ENCODE peak calls at places on chromosomes 3 and 15, in five cellular contexts. Z is sigmoid colon, F is heart left ventricle, J is GM12878, N is adrenal gland. T is an unnamed sample.

GRCh38 chr15:93052090-93052892 is 36.7 kb downstream of the RGMA start:
- DNase-seq in J (no peak), F (no peak), Z (no peak), N (no peak), T (peak)

GRCh38 chr3:108877906-108878305 is 55.3 kb downstream of the TRAT1 start:
- DNase-seq in J (no peak), N (no peak), Z (no peak), F (no peak), T (no peak)

GRCh38 chr3:71074416-71074815 is 509.1 kb downstream of the FOXP1 start:
- DNase-seq in N (no peak), J (no peak), F (no peak), Z (no peak), T (no peak)

GRCh38 chr15:61169275-61169903 is 59.7 kb downstream of the RORA start:
- DNase-seq in F (no peak), Z (no peak), J (no peak), N (no peak), T (no peak)

GRCh38 chr3:48702320-48702921 is 14.6 kb downstream of the IP6K2 start:
- DNase-seq in F (no peak), J (no peak), N (no peak), Z (no peak), T (no peak)

GRCh38 chr15:83559310-83559966 is 94.5 kb upstream of the ADAMTSL3 start:
- DNase-seq in J (peak), N (peak), Z (peak), F (peak), T (no peak)

GRCh38 chr3:42394579-42395288 is 15.7 kb downstream of the LYZL4 start:
- DNase-seq in J (no peak), N (no peak), F (no peak), Z (no peak), T (no peak)

GRCh38 chr15:64333516-64333915 is 22.5 kb downstream of the CSNK1G1 start:
- DNase-seq in J (no peak), F (no peak), N (no peak), Z (no peak), T (no peak)

GRCh38 chr3:151864423-151865101 is 8.9 kb upstream of the SUCNR1 start:
- DNase-seq in J (no peak), N (no peak), Z (no peak), F (no peak), T (no peak)

GRCh38 chr3:21747376-21747775 is 3.6 kb downstream of the ZNF385D start:
- DNase-seq in N (no peak), F (no peak), Z (no peak), J (no peak), T (no peak)

GRCh38 chr3:184338538-184338945 is 1.1 kb downstream of the FAM131A start:
- DNase-seq in N (peak), F (peak), J (no peak), Z (peak), T (no peak)

GRCh38 chr3:70984756-70985155 is 598.8 kb downstream of the FOXP1 start:
- DNase-seq in F (no peak), Z (no peak), N (no peak), J (no peak), T (no peak)

GRCh38 chr3:132573657-132574260 is 23.3 kb upstream of the ACKR4 start:
- DNase-seq in Z (no peak), N (no peak), F (no peak), J (no peak), T (no peak)

GRCh38 chr3:142691527-142691926 is 32.3 kb upstream of the TRPC1 start:
- DNase-seq in Z (no peak), N (no peak), F (no peak), J (no peak), T (no peak)

GRCh38 chr3:133097214-133097613 is 59.0 kb downstream of the TMEM108 start:
- DNase-seq in F (no peak), Z (no peak), N (peak), J (no peak), T (no peak)

GRCh38 chr3:154872089-154872488 is 208.0 kb upstream of the MME start:
- DNase-seq in Z (no peak), N (no peak), F (no peak), J (no peak), T (peak)

DNA sequence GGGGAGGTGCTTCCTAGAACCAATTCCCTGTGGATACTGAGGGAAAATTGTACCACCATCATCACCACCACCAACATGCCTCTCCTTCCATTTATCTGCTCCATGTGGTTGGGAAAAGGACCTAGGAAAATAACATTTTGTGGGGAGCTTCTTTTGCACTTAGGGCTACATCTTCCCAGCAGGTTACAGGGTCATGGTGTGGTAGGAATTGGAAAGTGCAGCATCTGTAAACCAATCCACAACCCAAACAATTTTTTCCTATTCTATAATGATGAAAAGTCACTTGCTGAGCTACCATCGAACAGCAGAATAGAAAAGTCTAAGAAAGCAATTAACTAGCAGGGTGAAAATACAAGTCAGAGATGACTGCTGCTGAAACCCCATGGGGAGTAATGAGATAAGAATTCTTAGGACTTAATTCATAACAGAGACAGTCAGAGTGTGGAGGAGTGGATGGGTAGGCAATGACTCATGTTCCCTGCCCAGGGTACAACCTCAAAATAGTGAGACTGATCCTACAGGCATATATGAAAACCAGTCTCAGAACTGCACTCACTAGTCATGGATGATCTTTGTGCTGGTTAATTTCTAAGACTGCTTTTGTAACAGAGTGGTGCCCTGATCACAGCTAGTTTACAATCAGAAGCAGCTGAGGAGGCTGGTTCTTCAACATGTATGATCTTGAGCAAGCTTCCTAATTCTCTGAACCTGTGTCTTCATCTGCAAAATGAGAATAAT is 38.1 kb upstream of the LEKR1 start:
- DNase-seq in N (no peak), F (no peak), J (no peak), Z (no peak), T (no peak)
- TF ChIP-seq POLR2A in N (no peak), F (no peak), J (no peak), Z (no peak), T (no peak)

DNA sequence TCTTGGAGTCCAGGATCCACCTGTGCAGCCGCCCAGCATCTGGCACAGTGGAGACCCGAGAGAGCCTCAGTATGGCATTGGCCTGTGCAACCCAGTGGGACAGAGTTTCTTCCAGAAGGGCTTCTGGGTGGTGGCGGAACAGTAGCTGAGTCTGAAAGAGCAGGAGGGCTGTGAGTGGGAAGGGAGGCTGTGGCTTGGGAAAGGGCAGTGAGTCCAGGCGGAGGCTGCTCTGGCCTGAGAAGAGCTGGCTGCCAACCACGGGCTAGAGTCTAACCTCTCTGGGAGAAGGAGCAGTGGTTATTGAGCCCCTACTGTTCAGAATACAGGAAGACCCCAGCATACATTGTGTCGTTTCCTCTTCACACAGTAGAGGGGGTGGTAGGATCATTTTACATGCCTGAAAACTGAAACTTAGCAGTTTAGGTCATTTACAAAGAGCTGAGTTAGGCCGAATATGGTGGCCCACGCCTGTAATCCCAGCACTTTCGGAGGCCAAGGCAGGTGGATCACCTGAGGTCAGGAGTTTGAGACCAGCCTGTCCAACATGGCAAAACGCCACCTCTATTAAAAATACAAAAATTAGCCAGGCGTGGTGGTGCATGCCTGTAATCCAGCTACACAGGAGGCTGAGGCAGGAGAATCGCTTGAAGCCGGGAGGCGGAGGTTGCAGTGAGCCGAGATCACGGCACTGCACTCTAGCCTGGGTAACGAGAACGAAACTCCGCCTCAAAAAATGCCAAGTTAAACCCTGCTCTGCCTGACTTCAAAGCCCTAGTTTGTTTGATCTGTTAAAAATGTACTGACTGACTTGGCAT is 3.2 kb downstream of the AEN start:
- DNase-seq in F (no peak), Z (peak), J (no peak), N (no peak), T (no peak)
- TF ChIP-seq POLR2A in F (no peak), Z (no peak), J (no peak), N (no peak), T (no peak)

DNA sequence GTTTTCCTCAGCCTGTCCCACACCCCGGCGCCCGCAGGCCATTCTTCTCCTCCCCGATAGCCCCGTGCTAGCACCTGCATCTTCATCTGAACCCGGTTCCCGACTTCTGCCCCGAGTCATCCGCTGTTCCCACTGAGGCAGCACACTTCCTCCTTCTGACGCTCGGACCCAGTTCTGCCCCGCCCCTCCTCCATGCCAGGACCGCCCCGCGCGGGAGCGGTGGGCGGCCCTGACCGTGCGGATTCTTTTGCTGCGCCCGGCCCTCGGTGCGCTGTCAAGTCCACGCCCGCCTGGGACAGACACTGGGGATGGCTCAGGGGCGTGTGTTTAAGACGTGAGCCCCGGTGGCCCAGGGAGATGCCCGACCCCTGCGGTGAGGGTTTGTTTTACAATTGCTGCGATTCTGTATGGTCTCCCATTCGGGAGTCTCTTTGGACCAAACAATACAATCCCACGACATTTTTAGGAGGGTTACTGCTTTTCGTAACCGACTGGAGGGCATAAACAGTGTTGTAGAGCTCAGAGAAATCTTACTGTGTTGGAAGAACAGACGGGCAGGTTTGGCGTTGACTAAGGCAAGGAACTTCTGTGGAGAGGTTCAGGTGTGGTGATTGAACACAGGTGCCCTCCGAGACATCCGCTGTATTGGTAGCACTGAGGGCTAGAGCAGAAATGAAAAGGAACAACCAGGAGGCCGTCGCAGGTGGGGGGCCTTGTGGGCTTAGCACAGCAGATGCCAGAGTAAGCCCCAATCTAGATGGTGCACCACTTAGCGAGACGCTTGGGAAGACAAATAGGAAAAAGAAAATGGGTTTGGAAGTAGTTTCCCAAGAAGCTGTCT is 716 bp downstream of the PTPN23 start:
- DNase-seq in F (peak), Z (peak), J (peak), N (peak), T (peak)
- TF ChIP-seq POLR2A in F (no peak), Z (no peak), J (peak), N (no peak), T (no peak)

GRCh38 chr3:5016218-5017161 is 37.3 kb downstream of the BHLHE40 start:
- DNase-seq in N (peak), F (peak), Z (no peak), J (no peak), T (peak)
- TF ChIP-seq POLR2A in N (no peak), F (no peak), Z (peak), J (no peak), T (no peak)

DNA sequence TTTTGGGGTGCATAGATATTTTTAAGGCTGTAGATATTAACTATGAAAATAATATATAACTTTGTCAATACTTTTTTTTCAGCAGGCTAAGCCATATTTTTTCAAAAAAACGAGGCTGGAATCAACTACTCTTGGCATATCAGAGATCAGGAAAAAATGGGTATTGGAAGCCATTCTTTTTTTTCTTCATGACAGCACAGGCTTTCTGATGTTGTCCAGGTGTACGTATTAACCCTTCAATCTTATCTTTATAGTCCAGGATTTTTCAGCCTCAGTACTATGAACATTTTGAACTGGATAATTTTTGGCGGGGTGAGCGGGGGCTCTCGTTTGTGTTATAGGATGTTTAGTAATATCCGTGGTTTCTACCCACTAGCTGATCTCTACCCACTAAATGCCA is 51.9 kb downstream of the PLCL2 start:
- DNase-seq in N (no peak), J (no peak), F (no peak), Z (no peak), T (no peak)
- TF ChIP-seq POLR2A in N (no peak), J (no peak), F (no peak), Z (no peak), T (no peak)